ENCODE peak calls at places on chromosomes 7 and 10, in five cellular contexts. G is WTC11, A is psoas muscle, V is fibroblast of villous mesenchyme, O is AG09309. Z is an unnamed sample.

GRCh38 chr10:51204076-51204475 is 129.8 kb downstream of the PRKG1 start:
- DNase-seq in G (no peak), V (no peak), A (no peak), O (no peak), Z (no peak)

GRCh38 chr7:132966731-132967130 is 115.2 kb downstream of the CHCHD3 start:
- DNase-seq in O (no peak), G (no peak), A (no peak), V (no peak), Z (no peak)

GRCh38 chr7:135385209-135385608 is 124.7 kb downstream of the CNOT4 start:
- DNase-seq in V (peak; percentile 56), O (no peak), G (no peak), A (peak; percentile 46), Z (no peak)

GRCh38 chr7:15557186-15557585 is 4.6 kb downstream of the AGMO start:
- DNase-seq in G (no peak), V (no peak), O (no peak), A (no peak), Z (no peak)

GRCh38 chr7:116683786-116684185 is 11.8 kb downstream of the MET start:
- DNase-seq in V (no peak), A (no peak), G (no peak), O (no peak), Z (no peak)

GRCh38 chr7:85736085-85736484 is 549.2 kb upstream of the SEMA3D start:
- DNase-seq in G (no peak), O (no peak), V (no peak), A (no peak), Z (no peak)

GRCh38 chr10:48708144-48708543 is 23.5 kb downstream of the WDFY4 start:
- DNase-seq in G (no peak), A (no peak), O (no peak), V (peak; percentile 21), Z (no peak)

GRCh38 chr10:62414359-62414758 is 40.2 kb downstream of the ZNF365 start:
- DNase-seq in G (no peak), O (no peak), A (no peak), V (no peak), Z (no peak)

GRCh38 chr10:19021162-19021561 is 27.4 kb upstream of the MALRD1 start:
- DNase-seq in A (no peak), V (no peak), G (no peak), O (no peak), Z (no peak)

GRCh38 chr10:95793401-95794045 is 37.6 kb downstream of the ENTPD1 start:
- DNase-seq in O (no peak), G (no peak), V (no peak), A (no peak), Z (no peak)

GRCh38 chr10:74419491-74420466 is 268.8 kb downstream of the ADK start:
- DNase-seq in V (peak; percentile 37), G (no peak), O (no peak), A (no peak), Z (no peak)

GRCh38 chr7:47458057-47458456 is 123.9 kb downstream of the TNS3 start:
- DNase-seq in G (no peak), V (peak; percentile 94), O (peak; percentile 90), A (peak; percentile 96), Z (no peak)

GRCh38 chr7:17056491-17057142 is 174.8 kb upstream of the AGR3 start:
- DNase-seq in A (no peak), G (no peak), V (peak; percentile 31), O (no peak), Z (no peak)

GRCh38 chr10:128051548-128051947 is 74.7 kb downstream of the MKI67 start:
- DNase-seq in G (no peak), A (no peak), O (no peak), V (no peak), Z (no peak)

GRCh38 chr7:92768501-92769360 is 67.6 kb downstream of the CDK6 start:
- DNase-seq in O (no peak), V (peak; percentile 56), A (no peak), G (no peak), Z (no peak)

GRCh38 chr10:73780966-73781365 is 882 bp upstream of the CHCHD1 start:
- DNase-seq in A (no peak), G (no peak), O (no peak), V (peak; percentile 12), Z (no peak)

GRCh38 chr7:28688651-28689050 is 269.5 kb downstream of the TRIL start:
- DNase-seq in A (peak; percentile 73), O (peak; percentile 21), V (no peak), G (no peak), Z (no peak)

GRCh38 chr10:116877391-116877790 is 28.1 kb downstream of the ENO4 start:
- DNase-seq in G (no peak), O (no peak), A (no peak), V (no peak), Z (no peak)

GRCh38 chr10:45373783-45374450 is at the start of gene ALOX5:
- DNase-seq in V (no peak), A (peak; percentile 74), O (no peak), G (peak; percentile 71), Z (peak; percentile 76)

GRCh38 chr7:3158501-3158900 is 114.8 kb upstream of the CARD11 start:
- DNase-seq in V (no peak), G (no peak), A (no peak), O (no peak), Z (no peak)

GRCh38 chr10:131857156-131858117 is 43.4 kb upstream of the PPP2R2D start:
- DNase-seq in G (no peak), V (no peak), A (no peak), O (no peak), Z (no peak)

GRCh38 chr7:41885078-41885477 is 182.2 kb upstream of the INHBA start:
- DNase-seq in A (no peak), O (no peak), G (no peak), V (peak; percentile 25), Z (no peak)

GRCh38 chr10:86160890-86161585 is 205.6 kb downstream of the GRID1 start:
- DNase-seq in O (no peak), A (no peak), V (no peak), G (no peak), Z (no peak)

GRCh38 chr7:86469680-86470295 is 173.9 kb upstream of the GRM3 start:
- DNase-seq in V (peak; percentile 28), O (no peak), G (peak; percentile 73), A (peak; percentile 19), Z (peak; percentile 72)

GRCh38 chr10:92494522-92494921 is 79.4 kb downstream of the IDE start:
- DNase-seq in O (no peak), G (no peak), V (no peak), A (no peak), Z (no peak)

GRCh38 chr10:86651631-86652331 is 2.6 kb upstream of the OPN4 start:
- DNase-seq in G (no peak), O (no peak), V (no peak), A (no peak), Z (no peak)

GRCh38 chr10:51176976-51177690 is 102.8 kb downstream of the PRKG1 start:
- DNase-seq in O (peak; percentile 58), A (no peak), G (no peak), V (peak; percentile 41), Z (no peak)

GRCh38 chr7:132858251-132858650 is 223.6 kb downstream of the CHCHD3 start:
- DNase-seq in G (no peak), A (no peak), O (no peak), V (no peak), Z (no peak)

GRCh38 chr7:140899883-140900282 is 24.8 kb downstream of the BRAF start:
- DNase-seq in G (no peak), O (no peak), A (no peak), V (no peak), Z (no peak)

GRCh38 chr10:29646960-29647431 is 12.2 kb upstream of the SVIL start:
- DNase-seq in V (peak; percentile 94), G (no peak), A (no peak), O (no peak), Z (no peak)

GRCh38 chr7:149381245-149381644 is 79.6 kb downstream of the ZNF777 start:
- DNase-seq in V (no peak), O (no peak), G (no peak), A (no peak), Z (no peak)

GRCh38 chr10:66273966-66274519 is 651.8 kb upstream of the LRRTM3 start:
- DNase-seq in G (no peak), V (no peak), A (no peak), O (no peak), Z (no peak)

GRCh38 chr7:69067397-69067796 is 530.9 kb upstream of the AUTS2 start:
- DNase-seq in G (peak; percentile 74), O (no peak), A (no peak), V (no peak), Z (peak; percentile 21)

GRCh38 chr7:66250711-66251110 is 45.6 kb downstream of the TPST1 start:
- DNase-seq in A (no peak), G (no peak), V (peak; percentile 92), O (peak; percentile 79), Z (no peak)

GRCh38 chr10:3735175-3735574 is 49.8 kb downstream of the KLF6 start:
- DNase-seq in A (peak; percentile 58), O (no peak), V (no peak), G (peak; percentile 49), Z (no peak)
- TF ChIP-seq CTCF in A (peak; percentile 15), O (no peak), V (no peak), G (no peak), Z (peak; percentile 18)

GRCh38 chr7:33108591-33108930 is 643 bp downstream of the RP9 start:
- DNase-seq in A (no peak), V (no peak), G (no peak), O (no peak), Z (no peak)
- TF ChIP-seq CTCF in A (no peak), V (no peak), G (no peak), O (peak; percentile 8), Z (no peak)

GRCh38 chr10:133243593-133243992 is 5.9 kb downstream of the VENTX start:
- DNase-seq in V (no peak), A (no peak), G (no peak), O (no peak), Z (no peak)
- TF ChIP-seq CTCF in V (no peak), A (no peak), G (no peak), O (no peak), Z (no peak)

GRCh38 chr10:129956285-129956649 is 7.8 kb downstream of the EBF3 start:
- DNase-seq in A (no peak), G (no peak), O (no peak), V (no peak), Z (no peak)

GRCh38 chr10:129959544-129960492 is 4.3 kb downstream of the EBF3 start:
- DNase-seq in A (peak; percentile 66), G (no peak), O (no peak), V (no peak), Z (peak; percentile 39)

GRCh38 chr10:129958686-129959543 is 5.2 kb downstream of the EBF3 start:
- DNase-seq in G (peak; percentile 54), V (no peak), O (no peak), A (peak; percentile 61), Z (peak; percentile 59)

GRCh38 chr10:129956902-129957673 is 7.0 kb downstream of the EBF3 start:
- DNase-seq in A (no peak), O (no peak), V (no peak), G (no peak), Z (no peak)

DNA sequence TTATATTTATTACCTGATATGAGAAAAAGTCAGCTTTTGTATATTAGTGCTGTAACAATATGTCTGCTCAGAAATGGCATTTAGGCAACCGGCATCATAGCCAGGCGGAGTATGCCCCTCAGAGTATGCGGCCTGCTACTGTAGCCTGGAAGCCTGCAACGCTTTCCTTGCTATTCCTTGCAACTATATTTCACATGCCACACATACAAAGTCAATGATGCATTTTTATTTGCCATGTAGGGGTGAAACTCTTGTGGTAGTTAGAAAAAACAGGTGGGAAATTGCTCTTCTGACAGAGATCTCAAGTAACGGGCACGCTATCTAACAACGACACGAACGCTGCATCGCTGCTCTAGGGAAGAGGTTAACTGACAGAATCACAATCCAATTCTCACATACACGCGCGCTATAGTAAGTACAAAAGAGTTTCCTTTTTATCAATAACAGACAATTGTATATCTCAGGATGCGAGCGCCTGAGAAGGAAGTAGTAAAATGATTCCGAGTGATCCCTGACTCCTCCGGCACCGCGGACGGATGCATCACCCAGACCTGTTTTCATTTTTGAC is 5.9 kb downstream of the EBF3 start:
- DNase-seq in V (no peak), A (peak; percentile 66), G (no peak), O (no peak), Z (no peak)
- TF ChIP-seq CTCF in V (no peak), A (peak; percentile 57), G (no peak), O (no peak), Z (peak; percentile 20)

Z was measured in nephron progenitor cell.